ENCODE peak calls at places on chromosomes 3 and 15, in five cellular contexts. C is left cardiac atrium, V is lower lobe of right lung, N is WERI-Rb-1, E is cardiac septum. W is an unnamed sample.

GRCh38 chr3:140766465-140766864 is 88.6 kb downstream of the TRIM42 start:
- DNase-seq in C (no peak), V (no peak), N (no peak), E (no peak), W (no peak)

GRCh38 chr15:40932146-40932545 is 3.0 kb downstream of the DLL4 start:
- DNase-seq in C (no peak), V (no peak), N (no peak), E (no peak), W (no peak)

GRCh38 chr15:82165948-82166376 is 96.6 kb downstream of the EFL1 start:
- DNase-seq in C (no peak), V (no peak), N (no peak), E (no peak), W (peak)

GRCh38 chr3:177448987-177449975 is 252.0 kb upstream of the TBL1XR1 start:
- DNase-seq in C (no peak), V (peak), N (no peak), E (no peak), W (no peak)

GRCh38 chr15:31307270-31308184 is 19.1 kb upstream of the KLF13 start:
- DNase-seq in C (no peak), V (no peak), N (no peak), E (no peak), W (no peak)

GRCh38 chr15:59688888-59689625 is at the start of gene BNIP2:
- DNase-seq in C (peak), V (peak), N (peak), E (peak), W (peak)

GRCh38 chr15:95559875-95560394 is 770.6 kb upstream of the NR2F2 start:
- DNase-seq in C (peak), V (no peak), N (no peak), E (no peak), W (peak)

GRCh38 chr3:112448939-112449338 is 50.3 kb downstream of the BTLA start:
- DNase-seq in C (no peak), V (no peak), N (no peak), E (no peak), W (no peak)

GRCh38 chr3:141797167-141797773 is 34.1 kb downstream of the GRK7 start:
- DNase-seq in C (peak), V (peak), N (peak), E (peak), W (no peak)

GRCh38 chr3:115341208-115341607 is 194.1 kb upstream of the ZBTB20 start:
- DNase-seq in C (no peak), V (no peak), N (no peak), E (no peak), W (no peak)

GRCh38 chr3:81989274-81989673 is 227.8 kb upstream of the GBE1 start:
- DNase-seq in C (no peak), V (no peak), N (no peak), E (no peak), W (no peak)

GRCh38 chr15:95757171-95757570 is 573.3 kb upstream of the NR2F2 start:
- DNase-seq in C (no peak), V (no peak), N (no peak), E (no peak), W (no peak)

GRCh38 chr3:107861904-107862303 is 228.9 kb downstream of the CD47 start:
- DNase-seq in C (no peak), V (no peak), N (no peak), E (no peak), W (no peak)

GRCh38 chr3:138442996-138443395 is 8.6 kb downstream of the ESYT3 start:
- DNase-seq in C (no peak), V (no peak), N (no peak), E (peak), W (no peak)

GRCh38 chr3:168654700-168655099 is 559.0 kb upstream of the GOLIM4 start:
- DNase-seq in C (no peak), V (no peak), N (no peak), E (no peak), W (no peak)

GRCh38 chr3:115348391-115348790 is 201.3 kb upstream of the ZBTB20 start:
- DNase-seq in C (no peak), V (no peak), N (no peak), E (no peak), W (no peak)

GRCh38 chr3:140145501-140145900 is 210.5 kb downstream of the CLSTN2 start:
- DNase-seq in C (no peak), V (no peak), N (no peak), E (no peak), W (no peak)

GRCh38 chr3:183188895-183189462 is 26.4 kb upstream of the LAMP3 start:
- DNase-seq in C (no peak), V (peak), N (peak), E (no peak), W (peak)

GRCh38 chr3:172138031-172138538 is 98.7 kb downstream of the FNDC3B start:
- DNase-seq in C (peak), V (no peak), N (no peak), E (no peak), W (no peak)

GRCh38 chr3:140896997-140897396 is 44.6 kb upstream of the SLC25A36 start:
- DNase-seq in C (no peak), V (no peak), N (no peak), E (no peak), W (no peak)

GRCh38 chr3:153079386-153079785 is 82.6 kb upstream of the RAP2B start:
- DNase-seq in C (no peak), V (no peak), N (peak), E (no peak), W (no peak)

GRCh38 chr15:48191574-48192225 is at the start of gene CTXN2:
- DNase-seq in C (no peak), V (no peak), N (no peak), E (no peak), W (peak)

GRCh38 chr15:69388259-69388658 is 25.9 kb upstream of the KIF23 start:
- DNase-seq in C (peak), V (no peak), N (no peak), E (no peak), W (no peak)

W was measured in SK-N-DZ.